ENCODE peak calls at places on chromosome 5, in six cellular contexts. D is CD4-positive, alpha-beta T cell; A is right lobe of liver; T is CD8-positive, alpha-beta T cell; K is K562; B is GM23248. Z is an unnamed sample.

GRCh38 chr5:2155556-2155955 is 272.8 kb upstream of the IRX4 start:
- DNase-seq in D (no peak), A (no peak), T (no peak), K (no peak), B (no peak), Z (no peak)

GRCh38 chr5:114223866-114224265 is 138.0 kb upstream of the KCNN2 start:
- DNase-seq in D (no peak), A (no peak), T (no peak), K (peak; percentile 12), B (peak; percentile 6), Z (no peak)

GRCh38 chr5:107713228-107713627 is 42.5 kb upstream of the EFNA5 start:
- DNase-seq in D (no peak), A (no peak), T (no peak), K (no peak), B (no peak), Z (no peak)

GRCh38 chr5:8953911-8954310 is 592.0 kb downstream of the SEMA5A start:
- DNase-seq in D (no peak), A (no peak), T (no peak), K (no peak), B (no peak), Z (no peak)

GRCh38 chr5:172945151-172945550 is 14.1 kb upstream of the RPL26L1 start:
- DNase-seq in D (no peak), A (no peak), T (no peak), K (no peak), B (no peak), Z (no peak)

GRCh38 chr5:174159327-174160247 is 114.1 kb downstream of the NSG2 start:
- DNase-seq in D (no peak), A (peak; percentile 23), T (no peak), K (peak; percentile 16), B (peak; percentile 66), Z (no peak)

GRCh38 chr5:176542135-176542595 is 5.0 kb upstream of the RNF44 start:
- DNase-seq in D (peak; percentile 57), A (no peak), T (peak; percentile 69), K (peak; percentile 73), B (no peak), Z (no peak)

GRCh38 chr5:72106922-72107873 is at the start of gene MAP1B:
- DNase-seq in D (no peak), A (no peak), T (no peak), K (peak; percentile 84), B (peak; percentile 73), Z (no peak)

GRCh38 chr5:1515311-1515920 is 8.3 kb downstream of the LPCAT1 start:
- DNase-seq in D (no peak), A (peak; percentile 45), T (peak; percentile 3), K (no peak), B (no peak), Z (no peak)

GRCh38 chr5:77773734-77774280 is 2.3 kb downstream of the TBCA start:
- DNase-seq in D (no peak), A (no peak), T (no peak), K (no peak), B (peak; percentile 2), Z (no peak)
- H3K27ac ChIP-seq in D (no peak overlapping the region), A (no peak overlapping the region), T (no peak overlapping the region), K (peak overlapping the region; percentile 30), B (no peak overlapping the region), Z (no peak overlapping the region)

DNA sequence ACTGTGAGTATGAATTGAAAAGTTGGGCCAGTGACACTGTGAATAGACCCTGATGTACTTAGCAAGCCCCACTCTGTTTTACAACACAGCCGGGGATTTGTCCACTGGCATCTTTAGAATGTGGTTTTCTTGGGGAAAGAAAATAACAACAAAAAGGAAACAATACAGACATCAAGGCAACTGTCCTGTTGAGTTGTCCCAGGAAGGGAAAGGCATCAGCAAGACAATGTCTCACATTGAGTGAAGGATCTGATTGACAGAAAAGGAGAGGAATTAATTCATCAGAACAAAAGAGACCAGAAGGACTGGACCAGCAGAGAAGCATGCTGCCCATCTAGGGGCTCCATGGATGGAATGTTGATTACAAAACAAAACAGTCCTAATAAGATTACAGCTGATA is 298.2 kb downstream of the SPOCK1 start:
- DNase-seq in D (no peak), A (no peak), T (no peak), K (no peak), B (no peak), Z (no peak)
- H3K27ac ChIP-seq in D (no peak overlapping the region), A (no peak overlapping the region), T (no peak overlapping the region), K (no peak overlapping the region), B (no peak overlapping the region), Z (peak overlapping the region; percentile 8)

GRCh38 chr5:89954901-89955300 is 454.7 kb downstream of the CETN3 start:
- DNase-seq in D (no peak), A (no peak), T (no peak), K (no peak), B (no peak), Z (no peak)
- H3K27ac ChIP-seq in D (no peak overlapping the region), A (no peak overlapping the region), T (no peak overlapping the region), K (no peak overlapping the region), B (no peak overlapping the region), Z (no peak overlapping the region)

DNA sequence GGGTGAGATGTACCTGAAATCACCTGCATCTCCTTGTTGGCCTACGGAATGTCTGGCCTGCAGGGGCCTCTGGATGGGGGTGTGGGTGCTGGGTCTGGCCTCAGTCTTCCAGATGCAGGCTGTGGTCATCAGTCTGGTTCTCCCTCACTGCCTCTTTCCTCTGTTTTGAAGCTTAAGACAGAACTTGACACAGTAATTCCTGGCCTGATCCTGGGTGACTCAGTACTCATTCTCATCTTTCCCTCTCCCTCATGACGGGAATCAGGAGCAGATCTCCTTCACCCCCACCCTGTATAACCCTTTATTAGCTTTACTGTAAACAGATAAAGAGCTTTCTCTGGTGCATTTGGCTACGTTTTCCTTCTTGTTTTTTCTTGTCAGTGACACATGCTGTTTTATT is 89.3 kb upstream of the ADAMTS16 start:
- DNase-seq in D (no peak), A (no peak), T (no peak), K (no peak), B (no peak), Z (no peak)
- H3K27ac ChIP-seq in D (no peak overlapping the region), A (no peak overlapping the region), T (no peak overlapping the region), K (no peak overlapping the region), B (no peak overlapping the region), Z (no peak overlapping the region)

GRCh38 chr5:180343846-180344327 is 9.2 kb downstream of the GFPT2 start:
- DNase-seq in D (no peak), A (no peak), T (no peak), K (no peak), B (peak; percentile 90), Z (no peak)
- H3K27ac ChIP-seq in D (no peak overlapping the region), A (no peak overlapping the region), T (no peak overlapping the region), K (no peak overlapping the region), B (peak overlapping the region; percentile 79), Z (peak overlapping the region; percentile 21)

GRCh38 chr5:35674049-35674448 is 56.4 kb downstream of the SPEF2 start:
- DNase-seq in D (no peak), A (no peak), T (no peak), K (no peak), B (no peak), Z (no peak)
- H3K27ac ChIP-seq in D (peak overlapping the region; percentile 31), A (no peak overlapping the region), T (peak overlapping the region; percentile 27), K (no peak overlapping the region), B (no peak overlapping the region), Z (no peak overlapping the region)

GRCh38 chr5:59835782-59836181 is 57.7 kb downstream of the PDE4D start:
- DNase-seq in D (no peak), A (no peak), T (no peak), K (no peak), B (no peak), Z (no peak)
- H3K27ac ChIP-seq in D (no peak overlapping the region), A (no peak overlapping the region), T (no peak overlapping the region), K (no peak overlapping the region), B (no peak overlapping the region), Z (no peak overlapping the region)

GRCh38 chr5:81854485-81854884 is 103.6 kb upstream of the SSBP2 start:
- DNase-seq in D (no peak), A (no peak), T (no peak), K (peak; percentile 23), B (peak; percentile 29), Z (no peak)
- H3K27ac ChIP-seq in D (no peak overlapping the region), A (no peak overlapping the region), T (no peak overlapping the region), K (peak overlapping the region; percentile 71), B (no peak overlapping the region), Z (no peak overlapping the region)